ENCODE peak calls at places on chromosomes 6 and 20, in ten cellular contexts. One of them, this sample, is unnamed.

GRCh38 chr20:63627700-63628245 is 872 bp upstream of the GMEB2 start:
- DNase-seq in right cardiac atrium: peak; percentile 75
- DNase-seq in endodermal cell: no peak
- DNase-seq in GM23248: no peak
- DNase-seq in lung: no peak
- DNase-seq in AG04450: no peak
- DNase-seq in CD4-positive, alpha-beta T cell: peak; percentile 13
- DNase-seq in CD8-positive, alpha-beta memory T cell: no peak
- DNase-seq in HCT116: no peak
- DNase-seq in fibroblast of lung: no peak
- DNase-seq in this sample: no peak

GRCh38 chr6:99802396-99803031 is 191.5 kb downstream of the MCHR2 start:
- DNase-seq in right cardiac atrium: no peak
- DNase-seq in endodermal cell: peak; percentile 96
- DNase-seq in GM23248: no peak
- DNase-seq in lung: no peak
- DNase-seq in AG04450: no peak
- DNase-seq in CD4-positive, alpha-beta T cell: no peak
- DNase-seq in CD8-positive, alpha-beta memory T cell: no peak
- DNase-seq in HCT116: no peak
- DNase-seq in fibroblast of lung: no peak
- DNase-seq in this sample: no peak

GRCh38 chr6:133548409-133548808 is 307.3 kb downstream of the EYA4 start:
- DNase-seq in right cardiac atrium: no peak
- DNase-seq in endodermal cell: no peak
- DNase-seq in GM23248: peak; percentile 67
- DNase-seq in lung: peak; percentile 55
- DNase-seq in AG04450: peak; percentile 70
- DNase-seq in CD4-positive, alpha-beta T cell: no peak
- DNase-seq in CD8-positive, alpha-beta memory T cell: no peak
- DNase-seq in HCT116: no peak
- DNase-seq in fibroblast of lung: peak; percentile 96
- DNase-seq in this sample: no peak

GRCh38 chr20:41169791-41170351 is 32.5 kb downstream of the PLCG1 start:
- DNase-seq in right cardiac atrium: no peak
- DNase-seq in endodermal cell: no peak
- DNase-seq in GM23248: peak; percentile 86
- DNase-seq in lung: no peak
- DNase-seq in AG04450: no peak
- DNase-seq in CD4-positive, alpha-beta T cell: no peak
- DNase-seq in CD8-positive, alpha-beta memory T cell: no peak
- DNase-seq in HCT116: no peak
- DNase-seq in fibroblast of lung: peak; percentile 77
- DNase-seq in this sample: no peak

GRCh38 chr20:18056174-18057105 is 1.3 kb downstream of the OVOL2 start:
- DNase-seq in right cardiac atrium: no peak
- DNase-seq in endodermal cell: peak; percentile 79
- DNase-seq in GM23248: peak; percentile 25
- DNase-seq in lung: peak; percentile 31
- DNase-seq in AG04450: no peak
- DNase-seq in CD4-positive, alpha-beta T cell: no peak
- DNase-seq in CD8-positive, alpha-beta memory T cell: no peak
- DNase-seq in HCT116: no peak
- DNase-seq in fibroblast of lung: peak; percentile 1
- DNase-seq in this sample: no peak

GRCh38 chr20:17645010-17645409 is 37.0 kb downstream of the RRBP1 start:
- DNase-seq in right cardiac atrium: no peak
- DNase-seq in endodermal cell: no peak
- DNase-seq in GM23248: no peak
- DNase-seq in lung: no peak
- DNase-seq in AG04450: no peak
- DNase-seq in CD4-positive, alpha-beta T cell: no peak
- DNase-seq in CD8-positive, alpha-beta memory T cell: no peak
- DNase-seq in HCT116: no peak
- DNase-seq in fibroblast of lung: no peak
- DNase-seq in this sample: no peak

GRCh38 chr6:128053109-128053508 is 152.3 kb upstream of the THEMIS start:
- DNase-seq in right cardiac atrium: no peak
- DNase-seq in endodermal cell: no peak
- DNase-seq in GM23248: no peak
- DNase-seq in lung: no peak
- DNase-seq in AG04450: no peak
- DNase-seq in CD4-positive, alpha-beta T cell: no peak
- DNase-seq in CD8-positive, alpha-beta memory T cell: no peak
- DNase-seq in HCT116: no peak
- DNase-seq in fibroblast of lung: no peak
- DNase-seq in this sample: no peak

GRCh38 chr6:154479388-154480143 is 30.9 kb downstream of the CNKSR3 start:
- DNase-seq in right cardiac atrium: no peak
- DNase-seq in endodermal cell: no peak
- DNase-seq in GM23248: peak; percentile 53
- DNase-seq in lung: no peak
- DNase-seq in AG04450: peak; percentile 37
- DNase-seq in CD4-positive, alpha-beta T cell: no peak
- DNase-seq in CD8-positive, alpha-beta memory T cell: no peak
- DNase-seq in HCT116: no peak
- DNase-seq in fibroblast of lung: peak; percentile 77
- DNase-seq in this sample: no peak

GRCh38 chr6:48426636-48427035 is 315.6 kb upstream of the PTCHD4 start:
- DNase-seq in right cardiac atrium: no peak
- DNase-seq in endodermal cell: no peak
- DNase-seq in GM23248: peak; percentile 68
- DNase-seq in lung: no peak
- DNase-seq in AG04450: peak; percentile 50
- DNase-seq in CD4-positive, alpha-beta T cell: no peak
- DNase-seq in CD8-positive, alpha-beta memory T cell: no peak
- DNase-seq in HCT116: no peak
- DNase-seq in fibroblast of lung: peak; percentile 93
- DNase-seq in this sample: no peak

GRCh38 chr6:65566117-65566516 is 140.9 kb downstream of the EYS start:
- DNase-seq in right cardiac atrium: no peak
- DNase-seq in endodermal cell: peak; percentile 62
- DNase-seq in GM23248: no peak
- DNase-seq in lung: no peak
- DNase-seq in AG04450: no peak
- DNase-seq in CD4-positive, alpha-beta T cell: no peak
- DNase-seq in CD8-positive, alpha-beta memory T cell: no peak
- DNase-seq in HCT116: no peak
- DNase-seq in fibroblast of lung: no peak
- DNase-seq in this sample: no peak

GRCh38 chr6:11432713-11433450 is 104.7 kb upstream of the TMEM170B start:
- DNase-seq in right cardiac atrium: no peak
- DNase-seq in endodermal cell: no peak
- DNase-seq in GM23248: peak; percentile 84
- DNase-seq in lung: no peak
- DNase-seq in AG04450: no peak
- DNase-seq in CD4-positive, alpha-beta T cell: no peak
- DNase-seq in CD8-positive, alpha-beta memory T cell: no peak
- DNase-seq in HCT116: no peak
- DNase-seq in fibroblast of lung: peak; percentile 92
- DNase-seq in this sample: no peak

GRCh38 chr6:17281100-17281496 is at the start of gene RBM24:
- DNase-seq in right cardiac atrium: peak; percentile 80
- DNase-seq in endodermal cell: peak; percentile 90
- DNase-seq in GM23248: peak; percentile 89
- DNase-seq in lung: peak; percentile 59
- DNase-seq in AG04450: peak; percentile 49
- DNase-seq in CD4-positive, alpha-beta T cell: no peak
- DNase-seq in CD8-positive, alpha-beta memory T cell: no peak
- DNase-seq in HCT116: peak; percentile 51
- DNase-seq in fibroblast of lung: peak; percentile 80
- DNase-seq in this sample: no peak
- H3K27me3 ChIP-seq in right cardiac atrium: no peaks in the 10 kb centered on the region
- H3K27me3 ChIP-seq in endodermal cell: peaks cover 23% of the 10 kb centered on the region
- H3K27me3 ChIP-seq in GM23248: no peaks in the 10 kb centered on the region
- H3K27me3 ChIP-seq in lung: no peaks in the 10 kb centered on the region
- H3K27me3 ChIP-seq in AG04450: no peaks in the 10 kb centered on the region
- H3K27me3 ChIP-seq in CD4-positive, alpha-beta T cell: peaks cover 54% of the 10 kb centered on the region
- H3K27me3 ChIP-seq in CD8-positive, alpha-beta memory T cell: peaks cover 10% of the 10 kb centered on the region
- H3K27me3 ChIP-seq in HCT116: no peaks in the 10 kb centered on the region
- H3K27me3 ChIP-seq in fibroblast of lung: no peaks in the 10 kb centered on the region
- H3K27me3 ChIP-seq in this sample: no peaks in the 10 kb centered on the region

GRCh38 chr20:43923322-43923721 is 8.7 kb downstream of the TOX2 start:
- DNase-seq in right cardiac atrium: no peak
- DNase-seq in endodermal cell: no peak
- DNase-seq in GM23248: peak; percentile 14
- DNase-seq in lung: no peak
- DNase-seq in AG04450: no peak
- DNase-seq in CD4-positive, alpha-beta T cell: no peak
- DNase-seq in CD8-positive, alpha-beta memory T cell: no peak
- DNase-seq in HCT116: no peak
- DNase-seq in fibroblast of lung: no peak
- DNase-seq in this sample: no peak
- H3K27me3 ChIP-seq in right cardiac atrium: no peaks in the 10 kb centered on the region
- H3K27me3 ChIP-seq in endodermal cell: peaks cover 2% of the 10 kb centered on the region
- H3K27me3 ChIP-seq in GM23248: no peaks in the 10 kb centered on the region
- H3K27me3 ChIP-seq in lung: no peaks in the 10 kb centered on the region
- H3K27me3 ChIP-seq in AG04450: no peaks in the 10 kb centered on the region
- H3K27me3 ChIP-seq in CD4-positive, alpha-beta T cell: no peaks in the 10 kb centered on the region
- H3K27me3 ChIP-seq in CD8-positive, alpha-beta memory T cell: no peaks in the 10 kb centered on the region
- H3K27me3 ChIP-seq in HCT116: no peaks in the 10 kb centered on the region
- H3K27me3 ChIP-seq in fibroblast of lung: no peaks in the 10 kb centered on the region
- H3K27me3 ChIP-seq in this sample: no peaks in the 10 kb centered on the region

DNA sequence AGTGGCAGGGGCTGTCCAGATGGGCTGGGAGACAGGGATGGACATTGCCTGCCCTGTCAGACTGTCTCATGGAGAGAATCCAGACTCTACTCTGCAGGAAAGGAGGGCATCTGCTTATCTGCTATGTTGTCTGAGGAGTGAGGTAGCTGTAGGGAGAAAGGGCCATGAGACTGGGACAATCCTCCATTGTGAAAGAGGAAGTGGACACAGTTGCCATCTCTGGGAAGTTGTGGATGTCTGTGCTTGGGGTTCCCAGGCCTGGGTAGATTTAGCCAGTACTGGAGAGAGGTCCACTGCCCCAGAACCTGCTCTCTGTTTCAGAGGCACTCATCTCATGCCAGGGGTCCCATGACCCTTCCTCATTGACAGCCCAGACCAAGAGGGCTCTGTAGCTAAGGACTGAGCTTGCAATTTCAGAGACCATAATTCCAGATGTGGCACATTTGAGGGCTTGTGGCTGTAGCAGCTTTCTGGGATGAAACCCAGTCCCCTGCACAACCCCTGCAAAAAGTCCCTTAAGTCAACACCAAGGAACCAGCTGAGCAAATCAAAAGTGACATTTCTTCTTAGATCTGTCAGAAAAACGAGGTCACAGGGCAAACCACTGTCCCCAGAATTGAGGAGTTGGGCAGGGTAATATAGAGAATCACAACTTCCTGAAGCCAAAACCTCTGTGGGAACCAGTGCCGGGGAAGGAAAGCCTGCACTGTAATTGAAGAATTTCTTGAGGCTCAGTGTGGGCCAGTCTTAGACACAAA is 4.1 kb upstream of the SIRPG start:
- DNase-seq in right cardiac atrium: no peak
- DNase-seq in endodermal cell: no peak
- DNase-seq in GM23248: no peak
- DNase-seq in lung: no peak
- DNase-seq in AG04450: no peak
- DNase-seq in CD4-positive, alpha-beta T cell: no peak
- DNase-seq in CD8-positive, alpha-beta memory T cell: no peak
- DNase-seq in HCT116: no peak
- DNase-seq in fibroblast of lung: no peak
- DNase-seq in this sample: no peak
- H3K27me3 ChIP-seq in right cardiac atrium: no peaks in the 10 kb centered on the region
- H3K27me3 ChIP-seq in endodermal cell: no peaks in the 10 kb centered on the region
- H3K27me3 ChIP-seq in GM23248: peaks cover 15% of the 10 kb centered on the region
- H3K27me3 ChIP-seq in lung: no peaks in the 10 kb centered on the region
- H3K27me3 ChIP-seq in AG04450: peaks cover 5% of the 10 kb centered on the region
- H3K27me3 ChIP-seq in CD4-positive, alpha-beta T cell: no peaks in the 10 kb centered on the region
- H3K27me3 ChIP-seq in CD8-positive, alpha-beta memory T cell: no peaks in the 10 kb centered on the region
- H3K27me3 ChIP-seq in HCT116: peaks cover 44% of the 10 kb centered on the region
- H3K27me3 ChIP-seq in fibroblast of lung: peaks cover 5% of the 10 kb centered on the region
- H3K27me3 ChIP-seq in this sample: peaks cover 10% of the 10 kb centered on the region

GRCh38 chr20:62444286-62444685 is 16.9 kb upstream of the RBBP8NL start:
- DNase-seq in right cardiac atrium: no peak
- DNase-seq in endodermal cell: no peak
- DNase-seq in GM23248: no peak
- DNase-seq in lung: no peak
- DNase-seq in AG04450: no peak
- DNase-seq in CD4-positive, alpha-beta T cell: no peak
- DNase-seq in CD8-positive, alpha-beta memory T cell: no peak
- DNase-seq in HCT116: no peak
- DNase-seq in fibroblast of lung: no peak
- DNase-seq in this sample: no peak

GRCh38 chr20:62446398-62446985 is 19.2 kb upstream of the RBBP8NL start:
- DNase-seq in right cardiac atrium: no peak
- DNase-seq in endodermal cell: no peak
- DNase-seq in GM23248: no peak
- DNase-seq in lung: no peak
- DNase-seq in AG04450: no peak
- DNase-seq in CD4-positive, alpha-beta T cell: no peak
- DNase-seq in CD8-positive, alpha-beta memory T cell: no peak
- DNase-seq in HCT116: no peak
- DNase-seq in fibroblast of lung: no peak
- DNase-seq in this sample: no peak

GRCh38 chr20:62448038-62448437 is 20.7 kb upstream of the RBBP8NL start:
- DNase-seq in right cardiac atrium: no peak
- DNase-seq in endodermal cell: no peak
- DNase-seq in GM23248: no peak
- DNase-seq in lung: no peak
- DNase-seq in AG04450: no peak
- DNase-seq in CD4-positive, alpha-beta T cell: no peak
- DNase-seq in CD8-positive, alpha-beta memory T cell: no peak
- DNase-seq in HCT116: no peak
- DNase-seq in fibroblast of lung: no peak
- DNase-seq in this sample: no peak

GRCh38 chr20:62447143-62447869 is 20.0 kb upstream of the RBBP8NL start:
- DNase-seq in right cardiac atrium: no peak
- DNase-seq in endodermal cell: no peak
- DNase-seq in GM23248: no peak
- DNase-seq in lung: no peak
- DNase-seq in AG04450: no peak
- DNase-seq in CD4-positive, alpha-beta T cell: no peak
- DNase-seq in CD8-positive, alpha-beta memory T cell: no peak
- DNase-seq in HCT116: no peak
- DNase-seq in fibroblast of lung: no peak
- DNase-seq in this sample: no peak

DNA sequence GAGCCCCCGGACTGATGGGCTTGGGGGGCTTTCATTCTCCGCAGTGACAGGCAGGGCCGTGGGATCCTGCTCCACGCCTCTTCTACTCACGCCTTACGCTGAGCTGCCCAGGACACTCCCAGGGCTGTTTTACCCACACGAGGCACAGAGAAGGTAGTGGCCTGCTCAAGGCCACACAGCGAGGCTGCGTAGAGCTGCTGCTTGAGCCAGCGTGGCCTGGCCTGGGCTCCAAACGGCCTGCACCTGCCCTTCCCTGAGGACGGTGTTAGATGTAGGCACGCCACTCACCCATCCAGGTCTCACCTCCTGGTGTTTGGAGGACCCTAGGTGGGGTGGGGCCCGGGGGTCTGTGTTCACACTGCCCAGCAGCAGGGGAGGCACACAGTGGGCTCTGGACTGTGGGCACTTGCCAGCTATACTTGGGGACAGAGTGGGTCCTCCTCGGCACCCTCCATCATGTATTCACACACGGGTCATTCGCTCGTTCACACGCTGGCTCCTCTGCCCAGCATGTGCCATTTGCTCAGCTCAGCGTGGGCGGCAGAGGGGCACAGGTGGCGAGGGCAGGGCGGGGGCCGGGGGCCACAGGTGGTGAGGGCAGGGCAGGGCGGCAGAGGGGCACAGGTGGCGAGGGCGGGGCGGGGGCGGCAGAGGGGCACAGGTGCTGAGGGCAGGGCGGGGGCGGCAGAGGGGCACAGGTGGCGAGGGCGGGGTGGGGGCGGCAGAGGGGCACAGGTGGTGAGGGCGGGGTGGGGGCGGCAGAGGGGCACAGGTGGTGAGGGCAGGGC is 18.4 kb upstream of the RBBP8NL start:
- DNase-seq in right cardiac atrium: no peak
- DNase-seq in endodermal cell: no peak
- DNase-seq in GM23248: no peak
- DNase-seq in lung: no peak
- DNase-seq in AG04450: no peak
- DNase-seq in CD4-positive, alpha-beta T cell: no peak
- DNase-seq in CD8-positive, alpha-beta memory T cell: no peak
- DNase-seq in HCT116: no peak
- DNase-seq in fibroblast of lung: no peak
- DNase-seq in this sample: no peak
- H3K27me3 ChIP-seq in right cardiac atrium: no peaks in the 10 kb centered on the region
- H3K27me3 ChIP-seq in endodermal cell: no peaks in the 10 kb centered on the region
- H3K27me3 ChIP-seq in GM23248: peaks cover 13% of the 10 kb centered on the region
- H3K27me3 ChIP-seq in lung: no peaks in the 10 kb centered on the region
- H3K27me3 ChIP-seq in AG04450: peaks cover 10% of the 10 kb centered on the region
- H3K27me3 ChIP-seq in CD4-positive, alpha-beta T cell: peaks cover 5% of the 10 kb centered on the region
- H3K27me3 ChIP-seq in CD8-positive, alpha-beta memory T cell: no peaks in the 10 kb centered on the region
- H3K27me3 ChIP-seq in HCT116: no peaks in the 10 kb centered on the region
- H3K27me3 ChIP-seq in fibroblast of lung: no peaks in the 10 kb centered on the region
- H3K27me3 ChIP-seq in this sample: no peaks in the 10 kb centered on the region